ENCODE peak calls at places on chromosomes 3 and 15, in nine cellular contexts. One of them, this sample, is unnamed.
A peak's percentile ranks its signal among the peaks of the same experiment; 100 is the strongest.

GRCh38 chr3:133362539-133362938 is 37.3 kb upstream of the BFSP2 start:
- DNase-seq in tibial nerve: no peak
- DNase-seq in GM12865: peak; percentile 14
- DNase-seq in activated T-cell treated with anti-CD3 and anti-CD28 coated beads for 1 hour: no peak
- DNase-seq in vagina: peak; percentile 49
- DNase-seq in stimulated activated CD4-positive, alpha-beta T cell treated with anti-CD3 and anti-CD28 coated beads, TNF-alpha, amount 100 ng/mL, for 1 hour: no peak
- DNase-seq in HT-29: no peak
- DNase-seq in NCI-H2081 treated with DMSO at 0.1 percent for 48 hours: peak; percentile 26
- DNase-seq in NCI-H460: no peak
- DNase-seq in this sample: no peak

GRCh38 chr3:143203142-143203541 is 83.6 kb downstream of the CHST2 start:
- DNase-seq in tibial nerve: no peak
- DNase-seq in GM12865: no peak
- DNase-seq in activated T-cell treated with anti-CD3 and anti-CD28 coated beads for 1 hour: no peak
- DNase-seq in vagina: no peak
- DNase-seq in stimulated activated CD4-positive, alpha-beta T cell treated with anti-CD3 and anti-CD28 coated beads, TNF-alpha, amount 100 ng/mL, for 1 hour: no peak
- DNase-seq in HT-29: no peak
- DNase-seq in NCI-H2081 treated with DMSO at 0.1 percent for 48 hours: no peak
- DNase-seq in NCI-H460: no peak
- DNase-seq in this sample: no peak

GRCh38 chr15:70066422-70066821 is 31.3 kb downstream of the TLE3 start:
- DNase-seq in tibial nerve: no peak
- DNase-seq in GM12865: no peak
- DNase-seq in activated T-cell treated with anti-CD3 and anti-CD28 coated beads for 1 hour: no peak
- DNase-seq in vagina: no peak
- DNase-seq in stimulated activated CD4-positive, alpha-beta T cell treated with anti-CD3 and anti-CD28 coated beads, TNF-alpha, amount 100 ng/mL, for 1 hour: no peak
- DNase-seq in HT-29: no peak
- DNase-seq in NCI-H2081 treated with DMSO at 0.1 percent for 48 hours: no peak
- DNase-seq in NCI-H460: no peak
- DNase-seq in this sample: no peak

GRCh38 chr3:107543666-107544065 is 20.9 kb downstream of the BBX start:
- DNase-seq in tibial nerve: no peak
- DNase-seq in GM12865: peak; percentile 16
- DNase-seq in activated T-cell treated with anti-CD3 and anti-CD28 coated beads for 1 hour: no peak
- DNase-seq in vagina: no peak
- DNase-seq in stimulated activated CD4-positive, alpha-beta T cell treated with anti-CD3 and anti-CD28 coated beads, TNF-alpha, amount 100 ng/mL, for 1 hour: no peak
- DNase-seq in HT-29: peak; percentile 56
- DNase-seq in NCI-H2081 treated with DMSO at 0.1 percent for 48 hours: no peak
- DNase-seq in NCI-H460: no peak
- DNase-seq in this sample: no peak

GRCh38 chr3:30720586-30721313 is 114.3 kb downstream of the TGFBR2 start:
- DNase-seq in tibial nerve: no peak
- DNase-seq in GM12865: no peak
- DNase-seq in activated T-cell treated with anti-CD3 and anti-CD28 coated beads for 1 hour: no peak
- DNase-seq in vagina: no peak
- DNase-seq in stimulated activated CD4-positive, alpha-beta T cell treated with anti-CD3 and anti-CD28 coated beads, TNF-alpha, amount 100 ng/mL, for 1 hour: no peak
- DNase-seq in HT-29: peak; percentile 67
- DNase-seq in NCI-H2081 treated with DMSO at 0.1 percent for 48 hours: no peak
- DNase-seq in NCI-H460: peak; percentile 48
- DNase-seq in this sample: peak; percentile 31

GRCh38 chr3:29430558-29430971 is 149.7 kb downstream of the RBMS3 start:
- DNase-seq in tibial nerve: no peak
- DNase-seq in GM12865: no peak
- DNase-seq in activated T-cell treated with anti-CD3 and anti-CD28 coated beads for 1 hour: no peak
- DNase-seq in vagina: no peak
- DNase-seq in stimulated activated CD4-positive, alpha-beta T cell treated with anti-CD3 and anti-CD28 coated beads, TNF-alpha, amount 100 ng/mL, for 1 hour: no peak
- DNase-seq in HT-29: no peak
- DNase-seq in NCI-H2081 treated with DMSO at 0.1 percent for 48 hours: no peak
- DNase-seq in NCI-H460: no peak
- DNase-seq in this sample: peak; percentile 39

GRCh38 chr3:127817331-127817821 is 4.9 kb downstream of the MGLL start:
- DNase-seq in tibial nerve: no peak
- DNase-seq in GM12865: no peak
- DNase-seq in activated T-cell treated with anti-CD3 and anti-CD28 coated beads for 1 hour: no peak
- DNase-seq in vagina: peak; percentile 89
- DNase-seq in stimulated activated CD4-positive, alpha-beta T cell treated with anti-CD3 and anti-CD28 coated beads, TNF-alpha, amount 100 ng/mL, for 1 hour: no peak
- DNase-seq in HT-29: peak; percentile 81
- DNase-seq in NCI-H2081 treated with DMSO at 0.1 percent for 48 hours: no peak
- DNase-seq in NCI-H460: peak; percentile 70
- DNase-seq in this sample: peak; percentile 76

GRCh38 chr15:41154412-41154811 is 38.3 kb upstream of the INO80 start:
- DNase-seq in tibial nerve: no peak
- DNase-seq in GM12865: no peak
- DNase-seq in activated T-cell treated with anti-CD3 and anti-CD28 coated beads for 1 hour: no peak
- DNase-seq in vagina: no peak
- DNase-seq in stimulated activated CD4-positive, alpha-beta T cell treated with anti-CD3 and anti-CD28 coated beads, TNF-alpha, amount 100 ng/mL, for 1 hour: no peak
- DNase-seq in HT-29: no peak
- DNase-seq in NCI-H2081 treated with DMSO at 0.1 percent for 48 hours: no peak
- DNase-seq in NCI-H460: no peak
- DNase-seq in this sample: no peak

GRCh38 chr15:78740904-78741274 is 70.4 kb downstream of the ADAMTS7 start:
- DNase-seq in tibial nerve: no peak
- DNase-seq in GM12865: no peak
- DNase-seq in activated T-cell treated with anti-CD3 and anti-CD28 coated beads for 1 hour: no peak
- DNase-seq in vagina: no peak
- DNase-seq in stimulated activated CD4-positive, alpha-beta T cell treated with anti-CD3 and anti-CD28 coated beads, TNF-alpha, amount 100 ng/mL, for 1 hour: no peak
- DNase-seq in HT-29: no peak
- DNase-seq in NCI-H2081 treated with DMSO at 0.1 percent for 48 hours: no peak
- DNase-seq in NCI-H460: no peak
- DNase-seq in this sample: no peak

GRCh38 chr3:48983096-48983495 is 6.9 kb upstream of the P4HTM start:
- DNase-seq in tibial nerve: no peak
- DNase-seq in GM12865: no peak
- DNase-seq in activated T-cell treated with anti-CD3 and anti-CD28 coated beads for 1 hour: no peak
- DNase-seq in vagina: no peak
- DNase-seq in stimulated activated CD4-positive, alpha-beta T cell treated with anti-CD3 and anti-CD28 coated beads, TNF-alpha, amount 100 ng/mL, for 1 hour: no peak
- DNase-seq in HT-29: no peak
- DNase-seq in NCI-H2081 treated with DMSO at 0.1 percent for 48 hours: no peak
- DNase-seq in NCI-H460: no peak
- DNase-seq in this sample: no peak

GRCh38 chr3:151086484-151087456 is 1.3 kb downstream of the MED12L start:
- DNase-seq in tibial nerve: peak; percentile 39
- DNase-seq in GM12865: peak; percentile 85
- DNase-seq in activated T-cell treated with anti-CD3 and anti-CD28 coated beads for 1 hour: peak; percentile 39
- DNase-seq in vagina: no peak
- DNase-seq in stimulated activated CD4-positive, alpha-beta T cell treated with anti-CD3 and anti-CD28 coated beads, TNF-alpha, amount 100 ng/mL, for 1 hour: peak; percentile 43
- DNase-seq in HT-29: no peak
- DNase-seq in NCI-H2081 treated with DMSO at 0.1 percent for 48 hours: peak; percentile 79
- DNase-seq in NCI-H460: peak; percentile 68
- DNase-seq in this sample: peak; percentile 27

GRCh38 chr3:14587733-14588360 is 47.7 kb upstream of the GRIP2 start:
- DNase-seq in tibial nerve: no peak
- DNase-seq in GM12865: no peak
- DNase-seq in activated T-cell treated with anti-CD3 and anti-CD28 coated beads for 1 hour: no peak
- DNase-seq in vagina: no peak
- DNase-seq in stimulated activated CD4-positive, alpha-beta T cell treated with anti-CD3 and anti-CD28 coated beads, TNF-alpha, amount 100 ng/mL, for 1 hour: no peak
- DNase-seq in HT-29: peak; percentile 27
- DNase-seq in NCI-H2081 treated with DMSO at 0.1 percent for 48 hours: no peak
- DNase-seq in NCI-H460: no peak
- DNase-seq in this sample: no peak

GRCh38 chr3:184811999-184812844 is at the start of gene VPS8:
- DNase-seq in tibial nerve: peak; percentile 92
- DNase-seq in GM12865: peak; percentile 97
- DNase-seq in activated T-cell treated with anti-CD3 and anti-CD28 coated beads for 1 hour: peak; percentile 98
- DNase-seq in vagina: no peak
- DNase-seq in stimulated activated CD4-positive, alpha-beta T cell treated with anti-CD3 and anti-CD28 coated beads, TNF-alpha, amount 100 ng/mL, for 1 hour: peak; percentile 90
- DNase-seq in HT-29: peak; percentile 97
- DNase-seq in NCI-H2081 treated with DMSO at 0.1 percent for 48 hours: peak; percentile 91
- DNase-seq in NCI-H460: peak; percentile 90
- DNase-seq in this sample: peak; percentile 75

GRCh38 chr3:52072020-52072419 is 15.6 kb upstream of the DUSP7 start:
- DNase-seq in tibial nerve: no peak
- DNase-seq in GM12865: no peak
- DNase-seq in activated T-cell treated with anti-CD3 and anti-CD28 coated beads for 1 hour: no peak
- DNase-seq in vagina: no peak
- DNase-seq in stimulated activated CD4-positive, alpha-beta T cell treated with anti-CD3 and anti-CD28 coated beads, TNF-alpha, amount 100 ng/mL, for 1 hour: no peak
- DNase-seq in HT-29: no peak
- DNase-seq in NCI-H2081 treated with DMSO at 0.1 percent for 48 hours: no peak
- DNase-seq in NCI-H460: no peak
- DNase-seq in this sample: no peak

GRCh38 chr3:79598594-79598993 is 169.2 kb downstream of the ROBO1 start:
- DNase-seq in tibial nerve: no peak
- DNase-seq in GM12865: no peak
- DNase-seq in activated T-cell treated with anti-CD3 and anti-CD28 coated beads for 1 hour: no peak
- DNase-seq in vagina: no peak
- DNase-seq in stimulated activated CD4-positive, alpha-beta T cell treated with anti-CD3 and anti-CD28 coated beads, TNF-alpha, amount 100 ng/mL, for 1 hour: no peak
- DNase-seq in HT-29: no peak
- DNase-seq in NCI-H2081 treated with DMSO at 0.1 percent for 48 hours: no peak
- DNase-seq in NCI-H460: no peak
- DNase-seq in this sample: no peak

GRCh38 chr15:96393209-96393513 is 62.7 kb downstream of the NR2F2 start:
- DNase-seq in tibial nerve: no peak
- DNase-seq in GM12865: no peak
- DNase-seq in activated T-cell treated with anti-CD3 and anti-CD28 coated beads for 1 hour: no peak
- DNase-seq in vagina: no peak
- DNase-seq in stimulated activated CD4-positive, alpha-beta T cell treated with anti-CD3 and anti-CD28 coated beads, TNF-alpha, amount 100 ng/mL, for 1 hour: no peak
- DNase-seq in HT-29: no peak
- DNase-seq in NCI-H2081 treated with DMSO at 0.1 percent for 48 hours: no peak
- DNase-seq in NCI-H460: no peak
- DNase-seq in this sample: no peak

GRCh38 chr3:79361748-79362378 is 405.9 kb downstream of the ROBO1 start:
- DNase-seq in tibial nerve: no peak
- DNase-seq in GM12865: peak; percentile 38
- DNase-seq in activated T-cell treated with anti-CD3 and anti-CD28 coated beads for 1 hour: no peak
- DNase-seq in vagina: no peak
- DNase-seq in stimulated activated CD4-positive, alpha-beta T cell treated with anti-CD3 and anti-CD28 coated beads, TNF-alpha, amount 100 ng/mL, for 1 hour: no peak
- DNase-seq in HT-29: peak; percentile 19
- DNase-seq in NCI-H2081 treated with DMSO at 0.1 percent for 48 hours: no peak
- DNase-seq in NCI-H460: peak; percentile 20
- DNase-seq in this sample: no peak

GRCh38 chr3:105791134-105791533 is 77.7 kb downstream of the CBLB start:
- DNase-seq in tibial nerve: no peak
- DNase-seq in GM12865: no peak
- DNase-seq in activated T-cell treated with anti-CD3 and anti-CD28 coated beads for 1 hour: no peak
- DNase-seq in vagina: no peak
- DNase-seq in stimulated activated CD4-positive, alpha-beta T cell treated with anti-CD3 and anti-CD28 coated beads, TNF-alpha, amount 100 ng/mL, for 1 hour: no peak
- DNase-seq in HT-29: no peak
- DNase-seq in NCI-H2081 treated with DMSO at 0.1 percent for 48 hours: no peak
- DNase-seq in NCI-H460: no peak
- DNase-seq in this sample: peak; percentile 30

GRCh38 chr3:146166450-146167222 is 5.7 kb upstream of the PLOD2 start:
- DNase-seq in tibial nerve: no peak
- DNase-seq in GM12865: no peak
- DNase-seq in activated T-cell treated with anti-CD3 and anti-CD28 coated beads for 1 hour: no peak
- DNase-seq in vagina: no peak
- DNase-seq in stimulated activated CD4-positive, alpha-beta T cell treated with anti-CD3 and anti-CD28 coated beads, TNF-alpha, amount 100 ng/mL, for 1 hour: no peak
- DNase-seq in HT-29: no peak
- DNase-seq in NCI-H2081 treated with DMSO at 0.1 percent for 48 hours: no peak
- DNase-seq in NCI-H460: no peak
- DNase-seq in this sample: peak; percentile 58